ENCODE peak calls at places on chromosomes 11 and 22, in four cellular contexts. One of them, this sample, is unnamed.
A peak's percentile ranks its signal among the peaks of the same experiment; 100 is the strongest.

GRCh38 chr11:13674799-13675509 is 6.5 kb downstream of the FAR1 start:
- ATAC-seq in left lung: peak; percentile 44
- ATAC-seq in aorta: no peak
- ATAC-seq in body of pancreas: no peak
- ATAC-seq in this sample: no peak

GRCh38 chr11:92269021-92269420 is 44.4 kb downstream of the FAT3 start:
- ATAC-seq in left lung: peak; percentile 88
- ATAC-seq in aorta: no peak
- ATAC-seq in body of pancreas: peak; percentile 76
- ATAC-seq in this sample: no peak

GRCh38 chr11:6486938-6487337 is 5.6 kb downstream of the TIMM10B start:
- ATAC-seq in body of pancreas: no peak
- ATAC-seq in aorta: no peak
- ATAC-seq in left lung: no peak
- ATAC-seq in this sample: no peak

GRCh38 chr11:73152086-73152853 is 10.2 kb upstream of the FCHSD2 start:
- ATAC-seq in left lung: no peak
- ATAC-seq in body of pancreas: no peak
- ATAC-seq in aorta: no peak
- ATAC-seq in this sample: no peak

GRCh38 chr11:111833524-111833923 is 37.9 kb downstream of the ALG9 start:
- ATAC-seq in body of pancreas: no peak
- ATAC-seq in left lung: no peak
- ATAC-seq in aorta: no peak
- ATAC-seq in this sample: no peak

GRCh38 chr22:42742940-42743339 is 22.3 kb upstream of the A4GALT start:
- ATAC-seq in body of pancreas: peak; percentile 25
- ATAC-seq in left lung: peak; percentile 19
- ATAC-seq in aorta: peak; percentile 44
- ATAC-seq in this sample: peak; percentile 30

GRCh38 chr11:1750481-1750839 is at the start of gene IFITM10:
- ATAC-seq in left lung: peak; percentile 35
- ATAC-seq in aorta: no peak
- ATAC-seq in body of pancreas: peak; percentile 23
- ATAC-seq in this sample: peak; percentile 14

GRCh38 chr11:12388171-12388570 is 10.8 kb downstream of the PARVA start:
- ATAC-seq in left lung: no peak
- ATAC-seq in body of pancreas: no peak
- ATAC-seq in aorta: peak; percentile 45
- ATAC-seq in this sample: no peak

GRCh38 chr11:117833401-117833891 is 8.9 kb upstream of the FXYD2 start:
- ATAC-seq in left lung: peak; percentile 67
- ATAC-seq in body of pancreas: peak; percentile 91
- ATAC-seq in aorta: no peak
- ATAC-seq in this sample: no peak

GRCh38 chr11:12636871-12637410 is 37.3 kb upstream of the TEAD1 start:
- ATAC-seq in left lung: no peak
- ATAC-seq in aorta: no peak
- ATAC-seq in body of pancreas: no peak
- ATAC-seq in this sample: no peak

GRCh38 chr11:44371706-44372105 is 61.8 kb upstream of the ALX4 start:
- ATAC-seq in left lung: no peak
- ATAC-seq in aorta: no peak
- ATAC-seq in body of pancreas: no peak
- ATAC-seq in this sample: no peak

GRCh38 chr22:20109411-20110358 is 6.2 kb upstream of the RANBP1 start:
- ATAC-seq in body of pancreas: no peak
- ATAC-seq in left lung: no peak
- ATAC-seq in aorta: no peak
- ATAC-seq in this sample: no peak

GRCh38 chr11:115606223-115607220 is 102.3 kb upstream of the CADM1 start:
- ATAC-seq in aorta: no peak
- ATAC-seq in body of pancreas: no peak
- ATAC-seq in left lung: no peak
- ATAC-seq in this sample: no peak

GRCh38 chr11:61951484-61952135 is 1.5 kb downstream of the BEST1 start:
- ATAC-seq in aorta: no peak
- ATAC-seq in body of pancreas: no peak
- ATAC-seq in left lung: no peak
- ATAC-seq in this sample: no peak

GRCh38 chr11:20474951-20475517 is 87.5 kb downstream of the PRMT3 start:
- ATAC-seq in body of pancreas: no peak
- ATAC-seq in left lung: no peak
- ATAC-seq in aorta: no peak
- ATAC-seq in this sample: no peak

GRCh38 chr11:8066911-8067455 is 14.0 kb upstream of the TUB start:
- ATAC-seq in left lung: no peak
- ATAC-seq in aorta: no peak
- ATAC-seq in body of pancreas: no peak
- ATAC-seq in this sample: no peak

GRCh38 chr22:41197808-41198585 is 7.1 kb upstream of the L3MBTL2 start:
- ATAC-seq in aorta: peak; percentile 85
- ATAC-seq in body of pancreas: peak; percentile 68
- ATAC-seq in left lung: peak; percentile 59
- ATAC-seq in this sample: peak; percentile 80

GRCh38 chr22:29469755-29470154 is 10.3 kb upstream of the NEFH start:
- ATAC-seq in body of pancreas: no peak
- ATAC-seq in left lung: peak; percentile 91
- ATAC-seq in aorta: no peak
- ATAC-seq in this sample: no peak

GRCh38 chr22:48415535-48415934 is 1412.1 kb downstream of the BRD1 start:
- ATAC-seq in left lung: no peak
- ATAC-seq in body of pancreas: no peak
- ATAC-seq in aorta: no peak
- ATAC-seq in this sample: no peak

GRCh38 chr11:72328366-72329224 is 84.6 kb upstream of the PHOX2A start:
- ATAC-seq in body of pancreas: no peak
- ATAC-seq in aorta: peak; percentile 52
- ATAC-seq in left lung: peak; percentile 11
- ATAC-seq in this sample: no peak

GRCh38 chr11:58068640-58069039 is 37.9 kb downstream of the OR6Q1 start:
- ATAC-seq in body of pancreas: no peak
- ATAC-seq in aorta: no peak
- ATAC-seq in left lung: no peak
- ATAC-seq in this sample: no peak

GRCh38 chr11:119181677-119182412 is 3.4 kb upstream of the NHERF4 start:
- ATAC-seq in left lung: peak; percentile 23
- ATAC-seq in body of pancreas: no peak
- ATAC-seq in aorta: no peak
- ATAC-seq in this sample: no peak

GRCh38 chr11:58134151-58134550 is 8.8 kb upstream of the OR9I1 start:
- ATAC-seq in body of pancreas: no peak
- ATAC-seq in left lung: no peak
- ATAC-seq in aorta: no peak
- ATAC-seq in this sample: no peak

GRCh38 chr11:44944853-44945235 is 5.8 kb downstream of the TP53I11 start:
- ATAC-seq in aorta: no peak
- ATAC-seq in body of pancreas: no peak
- ATAC-seq in left lung: no peak
- ATAC-seq in this sample: no peak

GRCh38 chr11:12724301-12725046 is 50.3 kb downstream of the TEAD1 start:
- ATAC-seq in body of pancreas: peak; percentile 50
- ATAC-seq in left lung: peak; percentile 47
- ATAC-seq in aorta: no peak
- ATAC-seq in this sample: peak; percentile 54

GRCh38 chr11:72617080-72617744 is 57.0 kb downstream of the PDE2A start:
- ATAC-seq in left lung: peak; percentile 53
- ATAC-seq in aorta: peak; percentile 35
- ATAC-seq in body of pancreas: peak; percentile 34
- ATAC-seq in this sample: peak; percentile 75

GRCh38 chr11:121950160-121950559 is 165.9 kb downstream of the BLID start:
- ATAC-seq in body of pancreas: no peak
- ATAC-seq in aorta: no peak
- ATAC-seq in left lung: no peak
- ATAC-seq in this sample: no peak

GRCh38 chr11:96257972-96258951 is 84.7 kb downstream of the MAML2 start:
- ATAC-seq in left lung: peak; percentile 48
- ATAC-seq in body of pancreas: no peak
- ATAC-seq in aorta: no peak
- ATAC-seq in this sample: no peak

GRCh38 chr22:20866716-20867115 is 7.9 kb downstream of the SNAP29 start:
- ATAC-seq in body of pancreas: no peak
- ATAC-seq in aorta: no peak
- ATAC-seq in left lung: no peak
- ATAC-seq in this sample: no peak

GRCh38 chr11:107956543-107956942 is 28.3 kb downstream of the RAB39A start:
- ATAC-seq in body of pancreas: no peak
- ATAC-seq in aorta: no peak
- ATAC-seq in left lung: no peak
- ATAC-seq in this sample: no peak

GRCh38 chr11:33620423-33621120 is 80.1 kb downstream of the C11orf91 start:
- ATAC-seq in aorta: no peak
- ATAC-seq in left lung: no peak
- ATAC-seq in body of pancreas: peak; percentile 64
- ATAC-seq in this sample: no peak

GRCh38 chr22:46777609-46777970 is 15.1 kb downstream of the TBC1D22A start:
- ATAC-seq in left lung: no peak
- ATAC-seq in aorta: no peak
- ATAC-seq in body of pancreas: no peak
- ATAC-seq in this sample: no peak

GRCh38 chr22:40567626-40568328 is 68.7 kb downstream of the MRTFA start:
- ATAC-seq in body of pancreas: no peak
- ATAC-seq in aorta: no peak
- ATAC-seq in left lung: peak; percentile 49
- ATAC-seq in this sample: no peak

GRCh38 chr11:2301631-2302272 is at the start of the genes C11orf21 and TSPAN32:
- ATAC-seq in aorta: no peak
- ATAC-seq in body of pancreas: no peak
- ATAC-seq in left lung: peak; percentile 18
- ATAC-seq in this sample: no peak

GRCh38 chr11:117717485-117718314 is 79.3 kb downstream of the DSCAML1 start:
- ATAC-seq in aorta: no peak
- ATAC-seq in body of pancreas: peak; percentile 81
- ATAC-seq in left lung: peak; percentile 88
- ATAC-seq in this sample: no peak

GRCh38 chr11:91776660-91777059 is 448.0 kb upstream of the FAT3 start:
- ATAC-seq in left lung: no peak
- ATAC-seq in body of pancreas: no peak
- ATAC-seq in aorta: no peak
- ATAC-seq in this sample: no peak

This sample was measured in gastroesophageal sphincter.